ENCODE peak calls at places on chromosomes 2 and 18, in ten cellular contexts. One of them, this sample, is unnamed.

GRCh38 chr2:55763721-55764120 is 70.1 kb upstream of the PNPT1 start:
- DNase-seq in NCI-H2029: no peak
- DNase-seq in AG04449: no peak
- DNase-seq in GM12892: no peak
- DNase-seq in spleen: no peak
- DNase-seq in mesendoderm: no peak
- DNase-seq in tibial nerve: no peak
- DNase-seq in anterior cingulate cortex: no peak
- DNase-seq in NCI-H510A: no peak
- DNase-seq in DMS153: no peak
- DNase-seq in this sample: no peak

GRCh38 chr2:105824446-105824845 is 79.7 kb downstream of the NCK2 start:
- DNase-seq in NCI-H2029: no peak
- DNase-seq in AG04449: no peak
- DNase-seq in GM12892: no peak
- DNase-seq in spleen: no peak
- DNase-seq in mesendoderm: no peak
- DNase-seq in tibial nerve: no peak
- DNase-seq in anterior cingulate cortex: no peak
- DNase-seq in NCI-H510A: no peak
- DNase-seq in DMS153: no peak
- DNase-seq in this sample: no peak

GRCh38 chr2:160388464-160389263 is 104.9 kb downstream of the RBMS1 start:
- DNase-seq in NCI-H2029: no peak
- DNase-seq in AG04449: no peak
- DNase-seq in GM12892: no peak
- DNase-seq in spleen: peak
- DNase-seq in mesendoderm: no peak
- DNase-seq in tibial nerve: no peak
- DNase-seq in anterior cingulate cortex: no peak
- DNase-seq in NCI-H510A: no peak
- DNase-seq in DMS153: no peak
- DNase-seq in this sample: no peak

GRCh38 chr2:120394764-120395163 is 48.8 kb downstream of the INHBB start:
- DNase-seq in NCI-H2029: no peak
- DNase-seq in AG04449: no peak
- DNase-seq in GM12892: no peak
- DNase-seq in spleen: peak
- DNase-seq in mesendoderm: no peak
- DNase-seq in tibial nerve: no peak
- DNase-seq in anterior cingulate cortex: no peak
- DNase-seq in NCI-H510A: no peak
- DNase-seq in DMS153: no peak
- DNase-seq in this sample: no peak

GRCh38 chr2:9106338-9107167 is 100.1 kb upstream of the ASAP2 start:
- DNase-seq in NCI-H2029: peak
- DNase-seq in AG04449: no peak
- DNase-seq in GM12892: no peak
- DNase-seq in spleen: no peak
- DNase-seq in mesendoderm: no peak
- DNase-seq in tibial nerve: no peak
- DNase-seq in anterior cingulate cortex: no peak
- DNase-seq in NCI-H510A: no peak
- DNase-seq in DMS153: peak
- DNase-seq in this sample: no peak

GRCh38 chr18:12628706-12629702 is 28.9 kb downstream of the SPIRE1 start:
- DNase-seq in NCI-H2029: no peak
- DNase-seq in AG04449: no peak
- DNase-seq in GM12892: no peak
- DNase-seq in spleen: no peak
- DNase-seq in mesendoderm: no peak
- DNase-seq in tibial nerve: no peak
- DNase-seq in anterior cingulate cortex: no peak
- DNase-seq in NCI-H510A: no peak
- DNase-seq in DMS153: no peak
- DNase-seq in this sample: no peak

GRCh38 chr2:63614983-63615945 is 26.5 kb downstream of the MDH1 start:
- DNase-seq in NCI-H2029: no peak
- DNase-seq in AG04449: no peak
- DNase-seq in GM12892: no peak
- DNase-seq in spleen: no peak
- DNase-seq in mesendoderm: peak
- DNase-seq in tibial nerve: no peak
- DNase-seq in anterior cingulate cortex: no peak
- DNase-seq in NCI-H510A: no peak
- DNase-seq in DMS153: no peak
- DNase-seq in this sample: no peak

GRCh38 chr2:10773841-10774341 is 38.7 kb downstream of the PDIA6 start:
- DNase-seq in NCI-H2029: no peak
- DNase-seq in AG04449: no peak
- DNase-seq in GM12892: no peak
- DNase-seq in spleen: peak
- DNase-seq in mesendoderm: peak
- DNase-seq in tibial nerve: no peak
- DNase-seq in anterior cingulate cortex: no peak
- DNase-seq in NCI-H510A: no peak
- DNase-seq in DMS153: no peak
- DNase-seq in this sample: no peak

GRCh38 chr18:8609711-8610441 is 639 bp downstream of the RAB12 start:
- DNase-seq in NCI-H2029: no peak
- DNase-seq in AG04449: no peak
- DNase-seq in GM12892: no peak
- DNase-seq in spleen: peak
- DNase-seq in mesendoderm: no peak
- DNase-seq in tibial nerve: no peak
- DNase-seq in anterior cingulate cortex: no peak
- DNase-seq in NCI-H510A: no peak
- DNase-seq in DMS153: no peak
- DNase-seq in this sample: peak

GRCh38 chr2:38274286-38275276 is 102.5 kb downstream of the ATL2 start:
- DNase-seq in NCI-H2029: peak
- DNase-seq in AG04449: peak
- DNase-seq in GM12892: peak
- DNase-seq in spleen: no peak
- DNase-seq in mesendoderm: peak
- DNase-seq in tibial nerve: no peak
- DNase-seq in anterior cingulate cortex: no peak
- DNase-seq in NCI-H510A: no peak
- DNase-seq in DMS153: peak
- DNase-seq in this sample: no peak

GRCh38 chr2:155665704-155666103 is 666.8 kb downstream of the NR4A2 start:
- DNase-seq in NCI-H2029: no peak
- DNase-seq in AG04449: no peak
- DNase-seq in GM12892: no peak
- DNase-seq in spleen: no peak
- DNase-seq in mesendoderm: no peak
- DNase-seq in tibial nerve: no peak
- DNase-seq in anterior cingulate cortex: no peak
- DNase-seq in NCI-H510A: no peak
- DNase-seq in DMS153: no peak
- DNase-seq in this sample: no peak

GRCh38 chr2:3126686-3127278 is 250.8 kb downstream of the EIPR1 start:
- DNase-seq in NCI-H2029: no peak
- DNase-seq in AG04449: no peak
- DNase-seq in GM12892: no peak
- DNase-seq in spleen: peak
- DNase-seq in mesendoderm: no peak
- DNase-seq in tibial nerve: no peak
- DNase-seq in anterior cingulate cortex: no peak
- DNase-seq in NCI-H510A: no peak
- DNase-seq in DMS153: no peak
- DNase-seq in this sample: peak

GRCh38 chr2:60414731-60415130 is 138.7 kb downstream of the BCL11A start:
- DNase-seq in NCI-H2029: no peak
- DNase-seq in AG04449: peak
- DNase-seq in GM12892: no peak
- DNase-seq in spleen: no peak
- DNase-seq in mesendoderm: no peak
- DNase-seq in tibial nerve: no peak
- DNase-seq in anterior cingulate cortex: no peak
- DNase-seq in NCI-H510A: no peak
- DNase-seq in DMS153: peak
- DNase-seq in this sample: no peak

GRCh38 chr18:55421612-55422381 is 166.2 kb downstream of the TCF4 start:
- DNase-seq in NCI-H2029: no peak
- DNase-seq in AG04449: no peak
- DNase-seq in GM12892: no peak
- DNase-seq in spleen: no peak
- DNase-seq in mesendoderm: no peak
- DNase-seq in tibial nerve: no peak
- DNase-seq in anterior cingulate cortex: no peak
- DNase-seq in NCI-H510A: no peak
- DNase-seq in DMS153: no peak
- DNase-seq in this sample: no peak

GRCh38 chr2:218021536-218022071 is 18.8 kb upstream of the TNS1 start:
- DNase-seq in NCI-H2029: no peak
- DNase-seq in AG04449: no peak
- DNase-seq in GM12892: no peak
- DNase-seq in spleen: peak
- DNase-seq in mesendoderm: no peak
- DNase-seq in tibial nerve: no peak
- DNase-seq in anterior cingulate cortex: no peak
- DNase-seq in NCI-H510A: no peak
- DNase-seq in DMS153: no peak
- DNase-seq in this sample: peak